ENCODE peak calls at places on chromosomes 1 and 21, in nine cellular contexts. Y is cardiac muscle cell; J is GM12878; M is transverse colon; D is keratinocyte; X is CD4-positive, alpha-beta T cell; S is HCT116; R is CD8-positive, alpha-beta T cell; P is neural progenitor cell. O is an unnamed sample.

GRCh38 chr1:84862810-84863251 is 30.2 kb downstream of the LPAR3 start:
- DNase-seq in P (no peak), M (no peak), J (peak), D (no peak), X (peak), S (no peak), R (no peak), Y (no peak), O (no peak)

GRCh38 chr1:76494807-76495206 is 372.5 kb upstream of the ST6GALNAC5 start:
- DNase-seq in P (no peak), M (no peak), J (peak), D (no peak), R (no peak), S (no peak), Y (no peak), X (no peak), O (no peak)

GRCh38 chr21:32099812-32100416 is 178.9 kb downstream of the MIS18A start:
- DNase-seq in Y (no peak), J (no peak), D (no peak), M (no peak), X (no peak), S (peak), R (no peak), P (peak), O (no peak)

GRCh38 chr1:3744646-3745045 is 7.6 kb upstream of the CCDC27 start:
- DNase-seq in P (no peak), D (no peak), S (no peak), Y (no peak), R (no peak), X (no peak), J (no peak), M (no peak), O (no peak)

GRCh38 chr1:155307247-155307740 is 1.4 kb upstream of the FDPS start:
- DNase-seq in J (no peak), D (no peak), M (no peak), X (no peak), R (no peak), P (peak), S (no peak), Y (peak), O (no peak)

GRCh38 chr1:231518485-231519035 is 9.9 kb upstream of the TSNAX start:
- DNase-seq in D (no peak), S (no peak), M (no peak), P (peak), X (no peak), Y (no peak), J (no peak), R (no peak), O (no peak)

GRCh38 chr1:75693551-75693950 is 31.0 kb upstream of the ACADM start:
- DNase-seq in J (no peak), D (no peak), Y (no peak), R (no peak), M (no peak), S (no peak), P (no peak), X (no peak), O (no peak)

GRCh38 chr21:45001134-45002095 is 61.6 kb downstream of the SLX9 start:
- DNase-seq in P (no peak), D (no peak), R (no peak), M (peak), S (no peak), J (no peak), Y (no peak), X (no peak), O (peak)

GRCh38 chr1:17633654-17634053 is 94.2 kb downstream of the ARHGEF10L start:
- DNase-seq in D (no peak), M (no peak), Y (no peak), R (no peak), P (no peak), S (no peak), J (no peak), X (no peak), O (no peak)

GRCh38 chr1:156082111-156083091 is at the start of gene MEX3A:
- DNase-seq in Y (peak), D (no peak), P (peak), X (peak), R (no peak), M (peak), S (no peak), J (no peak), O (peak)

GRCh38 chr1:211541715-211542477 is 37.1 kb downstream of the SLC30A1 start:
- DNase-seq in X (no peak), Y (no peak), D (no peak), J (no peak), S (no peak), R (no peak), M (peak), P (no peak), O (no peak)

GRCh38 chr1:40625476-40626382 is 39.8 kb downstream of the RIMS3 start:
- DNase-seq in Y (no peak), P (no peak), X (no peak), J (no peak), S (no peak), R (no peak), M (no peak), D (no peak), O (no peak)

GRCh38 chr21:14120091-14120734 is 90.5 kb downstream of the LIPI start:
- DNase-seq in P (peak), Y (peak), S (no peak), D (no peak), R (no peak), X (no peak), J (peak), M (peak), O (peak)

GRCh38 chr1:57017201-57017600 is 51.4 kb upstream of the C8B start:
- DNase-seq in D (no peak), R (no peak), M (no peak), X (no peak), P (no peak), J (no peak), S (no peak), Y (no peak), O (no peak)

GRCh38 chr1:153612755-153613331 is at the start of gene S100A16:
- DNase-seq in M (peak), X (no peak), R (no peak), D (no peak), Y (peak), P (no peak), J (no peak), S (peak), O (peak)

GRCh38 chr1:68473060-68473459 is 23.3 kb upstream of the RPE65 start:
- DNase-seq in J (no peak), X (no peak), R (no peak), S (no peak), D (no peak), Y (no peak), M (no peak), P (no peak), O (no peak)

GRCh38 chr1:68145418-68146126 is 86.8 kb downstream of the WLS start:
- DNase-seq in Y (no peak), P (no peak), M (peak), S (no peak), J (no peak), D (no peak), R (no peak), X (no peak), O (no peak)

DNA sequence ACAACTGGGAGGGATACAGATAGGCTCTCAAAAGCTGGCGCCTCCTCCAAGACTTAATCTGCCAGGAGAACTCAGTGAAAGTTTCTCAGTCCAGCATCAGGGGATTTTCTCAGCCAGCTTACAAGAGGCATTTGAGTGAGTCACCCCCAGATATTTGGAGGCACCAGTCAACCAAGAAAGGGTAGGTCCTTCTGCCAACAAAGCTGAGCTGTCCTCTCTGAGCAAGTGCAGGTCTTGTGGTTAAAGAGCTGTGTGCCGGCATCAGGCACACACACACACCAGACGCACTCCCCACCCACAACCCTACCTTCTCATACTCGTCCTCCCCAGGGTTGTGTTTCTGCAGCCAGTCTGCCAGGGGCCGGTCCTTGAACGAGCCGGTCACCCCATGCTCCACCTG is 27.0 kb upstream of the PPP1R15B start:
- DNase-seq in S (no peak), X (no peak), M (no peak), D (peak), J (no peak), R (no peak), Y (no peak), P (no peak), O (no peak)
- H3K27ac ChIP-seq in S (no peak), X (no peak), M (peak), D (peak), J (no peak), R (no peak), Y (no peak), P (peak), O (no peak)

GRCh38 chr1:29934255-29934654 is 697.9 kb downstream of the PTPRU start:
- DNase-seq in X (no peak), J (no peak), R (no peak), Y (no peak), D (no peak), S (no peak), P (no peak), M (no peak), O (no peak)
- H3K27ac ChIP-seq in X (no peak), J (no peak), R (no peak), Y (no peak), D (no peak), S (no peak), P (no peak), M (no peak), O (no peak)

GRCh38 chr1:26996024-26996423 is 2.5 kb downstream of the TRNP1 start:
- DNase-seq in R (no peak), S (no peak), J (no peak), X (no peak), P (no peak), D (no peak), Y (no peak), M (no peak), O (no peak)
- H3K27ac ChIP-seq in R (no peak), S (peak), J (no peak), X (no peak), P (no peak), D (peak), Y (no peak), M (no peak), O (no peak)

GRCh38 chr1:63718464-63719075 is 55.2 kb upstream of the ROR1 start:
- DNase-seq in Y (no peak), J (no peak), R (no peak), X (no peak), S (no peak), M (no peak), P (no peak), D (no peak), O (no peak)
- H3K27ac ChIP-seq in Y (no peak), J (no peak), R (no peak), X (no peak), S (no peak), M (no peak), P (no peak), D (no peak), O (no peak)

DNA sequence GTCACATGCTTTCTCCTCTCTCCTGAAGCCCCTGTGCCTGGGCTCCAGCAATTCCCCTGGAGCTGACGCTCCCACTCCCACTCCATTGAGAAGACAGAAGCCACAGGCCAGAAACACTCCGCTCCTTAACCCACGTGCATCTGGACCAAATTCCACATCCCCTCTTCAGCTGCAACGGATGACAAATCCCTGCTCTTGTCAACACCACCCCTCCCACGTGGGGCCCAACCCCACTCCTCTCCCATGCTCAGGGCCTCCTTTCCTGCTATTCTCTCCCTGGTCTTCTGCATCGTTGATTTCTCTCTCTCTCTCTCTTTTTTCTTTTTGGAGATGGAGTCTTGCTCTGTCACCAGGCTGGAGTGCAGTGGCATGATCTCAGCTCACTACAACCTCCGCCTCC is 18.3 kb downstream of the CA6 start:
- DNase-seq in P (no peak), M (no peak), Y (no peak), J (no peak), R (no peak), X (no peak), D (no peak), S (no peak), O (no peak)
- H3K27ac ChIP-seq in P (no peak), M (no peak), Y (no peak), J (no peak), R (peak), X (no peak), D (no peak), S (no peak), O (no peak)

GRCh38 chr1:168246506-168246905 is 20.7 kb downstream of the SFT2D2 start:
- DNase-seq in Y (no peak), P (no peak), J (no peak), M (no peak), R (no peak), D (no peak), S (no peak), X (no peak), O (no peak)

GRCh38 chr1:168245042-168245441 is 19.2 kb downstream of the SFT2D2 start:
- DNase-seq in J (no peak), X (no peak), Y (no peak), S (no peak), R (no peak), M (no peak), P (no peak), D (no peak), O (no peak)

GRCh38 chr1:168243636-168244212 is 17.9 kb downstream of the SFT2D2 start:
- DNase-seq in S (no peak), M (no peak), Y (no peak), J (no peak), P (no peak), X (no peak), R (no peak), D (no peak), O (no peak)

GRCh38 chr1:168243200-168243599 is 17.4 kb downstream of the SFT2D2 start:
- DNase-seq in X (no peak), M (no peak), R (no peak), D (no peak), S (no peak), Y (no peak), P (no peak), J (no peak), O (no peak)
- H3K27ac ChIP-seq in X (no peak), M (peak), R (no peak), D (no peak), S (peak), Y (no peak), P (no peak), J (no peak), O (peak)

GRCh38 chr1:24912359-24913273 is 17.5 kb downstream of the RUNX3 start:
- DNase-seq in Y (no peak), M (no peak), X (no peak), R (no peak), J (no peak), D (no peak), S (no peak), P (no peak), O (no peak)
- H3K27ac ChIP-seq in Y (no peak), M (peak), X (peak), R (peak), J (no peak), D (no peak), S (no peak), P (no peak), O (no peak)

O was measured in substantia nigra.